ENCODE peak calls at places on chromosomes 1 and 21, in seven cellular contexts. W is ovary, D is left lung, P is adrenal gland, Y is tibial nerve, O is pancreas, A is AG04450. L is an unnamed sample.

GRCh38 chr1:166082601-166083000 is 84.2 kb downstream of the FAM78B start:
- DNase-seq in Y (no peak), W (no peak), A (no peak), O (no peak), P (no peak), D (no peak), L (no peak)

GRCh38 chr1:227779021-227779441 is 36.4 kb upstream of the PRSS38 start:
- DNase-seq in Y (no peak), O (no peak), D (no peak), P (no peak), W (peak), A (no peak), L (no peak)

GRCh38 chr1:31660871-31661455 is 16.3 kb upstream of the PEF1 start:
- DNase-seq in P (no peak), D (no peak), A (no peak), W (no peak), O (no peak), Y (no peak), L (no peak)

GRCh38 chr1:181126289-181126688 is 37.8 kb downstream of the IER5 start:
- DNase-seq in Y (no peak), D (no peak), W (no peak), O (no peak), A (no peak), P (no peak), L (no peak)

GRCh38 chr1:236685917-236686814 is at the start of gene ACTN2:
- DNase-seq in W (peak), O (peak), Y (no peak), A (no peak), D (peak), P (peak), L (peak)

GRCh38 chr1:15455522-15455921 is 1.0 kb upstream of the CELA2A start:
- DNase-seq in W (no peak), O (no peak), Y (no peak), D (no peak), A (no peak), P (peak), L (no peak)

GRCh38 chr1:18537386-18538306 is 56.9 kb downstream of the KLHDC7A start:
- DNase-seq in A (no peak), W (no peak), Y (no peak), D (no peak), P (no peak), O (no peak), L (no peak)

GRCh38 chr1:116497660-116498059 is 73.2 kb downstream of the CD58 start:
- DNase-seq in Y (no peak), P (no peak), D (peak), O (no peak), A (no peak), W (no peak), L (no peak)

GRCh38 chr1:86277909-86278308 is 118.2 kb downstream of the ODF2L start:
- DNase-seq in D (no peak), P (no peak), O (no peak), W (no peak), Y (no peak), A (no peak), L (no peak)

GRCh38 chr1:204258213-204259115 is 44.7 kb upstream of the GOLT1A start:
- DNase-seq in W (peak), O (peak), A (peak), Y (no peak), P (peak), D (no peak), L (peak)

GRCh38 chr1:24830680-24831272 is 85.5 kb downstream of the CLIC4 start:
- DNase-seq in D (no peak), W (no peak), Y (no peak), A (peak), P (no peak), O (no peak), L (no peak)

GRCh38 chr1:216601427-216601751 is 121.8 kb downstream of the ESRRG start:
- DNase-seq in Y (no peak), A (no peak), W (no peak), D (no peak), P (no peak), O (no peak), L (no peak)

GRCh38 chr1:182430263-182431068 is 19.5 kb upstream of the RGSL1 start:
- DNase-seq in W (no peak), O (no peak), Y (no peak), P (no peak), D (no peak), A (no peak), L (no peak)

GRCh38 chr1:207923561-207923960 is 12.6 kb upstream of the CD34 start:
- DNase-seq in A (no peak), P (peak), Y (no peak), W (no peak), D (no peak), O (no peak), L (no peak)
- H3K27ac ChIP-seq in A (no peak), P (peak), Y (peak), W (no peak), D (peak), O (no peak), L (no peak)

DNA sequence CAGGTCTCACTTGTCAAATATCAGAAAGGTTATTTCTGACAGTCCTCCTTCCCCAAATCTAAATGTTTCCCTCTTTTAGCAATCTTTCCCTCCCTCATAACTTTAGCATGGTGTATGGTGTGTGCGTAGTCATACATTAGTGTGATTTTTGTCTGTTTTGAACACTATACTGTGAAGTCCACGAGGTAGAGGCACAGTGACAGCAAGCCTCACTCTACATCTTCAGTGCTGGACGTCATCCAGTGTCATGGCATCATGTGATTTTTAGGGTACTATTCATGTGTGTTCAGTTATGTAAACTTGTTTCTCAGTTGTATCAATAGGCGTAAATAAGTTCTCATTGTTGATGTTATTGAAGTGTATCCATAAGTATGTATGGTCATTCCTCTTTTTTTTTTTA is 39.1 kb downstream of the DYRK1A start:
- DNase-seq in O (no peak), Y (no peak), W (no peak), A (no peak), P (no peak), D (no peak), L (no peak)
- H3K27ac ChIP-seq in O (no peak), Y (no peak), W (no peak), A (no peak), P (no peak), D (no peak), L (no peak)

GRCh38 chr1:67618285-67619018 is 66.5 kb upstream of the GADD45A start:
- DNase-seq in Y (peak), O (peak), D (peak), P (peak), A (peak), W (peak), L (peak)
- H3K27ac ChIP-seq in Y (peak), O (peak), D (peak), P (peak), A (peak), W (peak), L (peak)

DNA sequence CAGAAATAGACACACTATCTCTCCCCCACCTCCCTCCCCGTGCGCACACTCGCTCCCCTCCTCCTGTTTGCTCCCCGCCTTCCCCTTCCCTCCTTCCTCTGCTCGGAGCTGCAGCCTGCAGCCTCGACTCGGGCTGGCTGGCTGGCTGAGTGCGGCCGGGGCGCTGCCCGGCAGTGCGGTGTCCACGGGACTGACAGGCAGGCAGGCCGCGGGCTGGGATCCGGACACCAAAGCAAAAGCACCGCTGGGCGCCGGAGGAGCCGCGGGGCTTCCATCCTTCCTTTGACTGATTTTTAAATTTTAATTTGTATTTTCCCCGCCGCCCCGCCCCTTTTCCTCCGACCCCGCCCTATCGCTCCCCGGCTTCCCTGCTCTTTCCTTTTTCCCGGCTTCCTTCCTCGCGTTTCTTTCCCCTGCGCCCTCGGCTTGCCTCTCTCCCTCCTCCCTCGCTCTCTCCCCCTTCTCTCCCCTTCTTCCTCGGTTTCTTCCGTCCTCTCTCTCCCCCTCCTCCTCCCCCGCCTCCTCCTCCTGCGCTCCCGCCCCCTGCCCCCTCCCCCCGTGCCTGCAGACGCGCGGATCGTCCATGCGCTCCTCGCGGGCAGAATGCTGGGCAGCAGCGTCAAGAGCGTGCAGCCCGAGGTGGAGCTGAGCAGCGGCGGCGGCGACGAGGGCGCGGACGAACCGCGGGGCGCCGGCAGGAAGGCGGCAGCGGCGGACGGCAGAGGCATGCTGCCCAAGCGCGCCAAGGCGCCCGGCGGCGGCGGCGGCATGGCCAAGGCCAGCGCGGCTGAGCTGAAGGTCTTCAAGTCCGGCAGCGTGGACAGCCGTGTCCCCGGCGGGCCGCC is 109.4 kb downstream of the NAV1 start:
- DNase-seq in D (no peak), A (no peak), W (peak), O (peak), Y (peak), P (peak), L (peak)
- H3K27ac ChIP-seq in D (no peak), A (no peak), W (peak), O (no peak), Y (peak), P (peak), L (peak)

GRCh38 chr1:8256321-8256720 is 61.6 kb upstream of the SLC45A1 start:
- DNase-seq in P (no peak), D (no peak), Y (no peak), W (no peak), O (no peak), A (no peak), L (no peak)

GRCh38 chr1:8257621-8258020 is 60.3 kb upstream of the SLC45A1 start:
- DNase-seq in W (no peak), D (no peak), A (no peak), O (no peak), Y (no peak), P (no peak), L (no peak)

GRCh38 chr1:8255712-8256111 is 62.2 kb upstream of the SLC45A1 start:
- DNase-seq in A (no peak), D (no peak), O (no peak), W (no peak), P (no peak), Y (no peak), L (no peak)

GRCh38 chr1:8261398-8261762 is 56.5 kb upstream of the SLC45A1 start:
- DNase-seq in P (no peak), A (no peak), D (no peak), W (no peak), O (no peak), Y (no peak), L (no peak)

DNA sequence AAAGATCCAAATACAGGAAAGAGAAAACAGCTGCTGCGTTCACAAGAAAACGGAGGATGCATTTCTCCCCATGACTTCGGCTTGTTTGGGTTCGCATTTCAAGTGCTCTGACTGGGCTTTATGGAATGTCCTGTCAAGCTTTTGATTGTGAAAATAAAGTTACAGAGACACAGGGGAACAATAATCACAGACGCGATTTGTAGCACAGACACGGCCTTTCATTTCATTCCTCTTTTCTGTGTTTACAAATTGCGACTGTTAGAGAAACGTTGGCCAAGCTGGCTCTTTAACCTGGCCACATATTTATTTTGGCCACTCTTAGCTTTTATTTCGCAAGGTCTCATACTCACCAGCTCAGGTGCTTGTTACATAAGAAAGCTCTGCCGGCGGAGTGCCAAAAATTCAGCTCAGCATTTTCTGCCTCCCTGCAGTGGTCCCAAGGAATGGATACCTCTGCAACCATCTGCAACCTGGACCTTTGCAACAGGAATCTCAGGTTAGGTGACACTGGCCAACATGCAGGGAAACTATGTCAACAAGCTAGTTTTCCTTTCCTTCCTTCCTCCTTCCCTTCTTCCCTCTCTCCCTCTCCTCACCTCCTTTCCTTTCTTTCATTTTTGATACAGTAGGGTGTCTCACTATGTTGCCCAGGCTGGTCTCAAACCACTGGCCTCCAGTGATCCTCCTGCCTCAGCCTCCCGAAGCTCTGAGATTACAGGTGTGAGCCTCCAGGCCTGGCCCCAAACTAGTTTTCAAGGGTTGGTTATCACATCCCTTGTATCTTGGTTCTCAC is 58.2 kb upstream of the SLC45A1 start:
- DNase-seq in Y (peak), W (peak), D (peak), A (peak), O (peak), P (peak), L (no peak)
- H3K27ac ChIP-seq in Y (peak), W (no peak), D (peak), A (peak), O (peak), P (peak), L (no peak)

DNA sequence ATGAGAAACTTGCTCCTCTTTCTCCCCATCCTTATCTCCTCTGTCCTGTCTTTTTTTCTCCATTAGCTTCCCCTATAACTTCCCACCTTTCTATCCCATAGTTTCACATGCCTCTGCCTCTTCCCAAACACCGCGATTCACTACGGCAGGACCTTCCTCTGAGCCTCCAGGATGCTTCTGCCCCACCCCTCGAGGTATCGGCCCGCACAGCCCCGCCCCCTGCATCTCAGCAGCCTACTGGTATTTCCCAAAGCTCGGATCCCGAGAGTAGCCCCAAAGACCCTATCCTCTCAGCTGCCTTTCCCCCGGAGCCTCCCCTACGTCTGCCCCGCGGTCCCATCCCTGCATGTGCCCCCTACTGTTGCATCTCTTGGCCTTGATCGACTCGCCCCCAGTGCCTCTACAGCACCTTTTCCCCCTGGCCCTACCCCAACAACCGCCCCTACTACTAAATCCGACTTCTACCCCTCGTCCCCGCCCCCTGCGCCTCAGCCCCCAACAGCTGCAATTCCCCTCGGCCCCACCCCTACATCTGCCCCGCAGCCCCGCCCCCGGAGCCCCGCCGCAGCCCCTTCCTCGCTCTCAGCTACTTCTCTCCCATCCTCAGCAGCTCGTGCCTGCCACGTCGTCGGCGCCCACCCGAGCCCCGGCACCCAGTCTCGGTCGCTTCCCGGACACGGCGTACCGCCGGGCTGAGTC is 494 bp downstream of the PIAS3 start:
- DNase-seq in Y (peak), D (peak), A (no peak), P (peak), W (peak), O (peak), L (no peak)
- H3K27ac ChIP-seq in Y (peak), D (peak), A (peak), P (peak), W (peak), O (peak), L (peak)

DNA sequence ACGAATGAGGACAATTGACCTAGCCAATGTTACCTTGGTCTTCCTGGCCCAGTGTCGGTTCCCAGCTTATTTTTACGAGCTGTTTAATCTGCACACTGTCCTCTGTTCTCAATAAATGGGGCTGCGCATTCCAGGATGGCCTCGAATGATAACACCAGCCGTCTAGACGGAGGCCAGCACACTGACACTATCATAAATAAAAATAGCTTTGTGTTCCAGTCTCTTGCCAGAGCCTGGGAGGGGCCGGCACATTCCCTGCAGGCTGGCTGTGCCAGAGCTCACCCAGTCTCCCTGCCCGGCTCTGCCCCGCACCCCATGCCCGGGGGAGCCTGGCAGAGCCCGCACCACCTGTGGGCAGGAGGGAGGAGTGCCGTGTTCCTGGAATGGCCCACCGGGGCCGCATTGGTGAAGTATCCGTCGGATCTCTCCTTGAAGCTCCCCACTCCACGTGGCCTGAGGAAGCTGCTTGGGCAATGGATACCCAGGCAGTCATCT is 92.1 kb downstream of the SPSB1 start:
- DNase-seq in W (no peak), P (peak), O (no peak), A (no peak), Y (no peak), D (no peak), L (peak)
- H3K27ac ChIP-seq in W (no peak), P (peak), O (no peak), A (no peak), Y (no peak), D (no peak), L (peak)

DNA sequence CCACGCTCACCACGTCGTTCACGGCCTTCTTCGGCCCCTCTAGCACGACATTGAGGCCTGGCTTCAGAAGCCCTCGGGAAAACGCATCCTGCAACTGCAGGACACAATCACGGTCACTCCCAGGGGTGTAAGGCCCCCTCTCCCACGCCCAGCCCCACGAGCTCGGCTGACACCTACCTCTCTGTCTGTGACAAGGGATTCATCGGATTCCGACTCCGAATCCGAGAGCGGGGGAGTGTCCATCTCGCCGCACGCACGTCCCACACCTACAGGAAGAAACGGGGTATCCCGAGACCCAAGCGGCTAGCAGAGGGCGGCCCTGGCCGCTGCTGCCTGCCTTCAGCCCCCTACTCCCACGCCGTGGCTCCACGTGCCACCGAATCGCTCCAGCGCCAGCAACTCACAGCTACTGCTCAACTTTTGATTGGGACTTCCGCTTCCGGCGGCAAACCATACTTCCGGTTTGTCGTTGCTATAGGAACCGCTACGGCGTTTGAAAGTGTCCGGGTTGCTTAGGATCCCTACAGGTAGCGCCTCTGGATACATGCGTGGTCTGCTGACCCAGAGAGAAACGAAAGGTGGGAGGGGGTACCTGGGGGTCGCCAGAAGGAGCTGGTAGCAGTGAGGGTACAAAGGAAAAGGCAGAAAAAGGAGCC is at the start of the genes CFAP57 and EBNA1BP2:
- DNase-seq in O (peak), Y (peak), P (peak), W (peak), D (peak), A (peak), L (peak)
- H3K27ac ChIP-seq in O (no peak), Y (peak), P (no peak), W (no peak), D (peak), A (no peak), L (no peak)